ENCODE peak calls at places on chromosomes 3 and 15, in four cellular contexts. R, X, H and T are unnamed samples. For H3K4me1, the result is how much of the 10 kb centered on the place peaks cover.

GRCh38 chr15:77617507-77618285 is 15.0 kb downstream of the LINGO1 start:
- DNase-seq in X (peak), H (no peak), R (no peak), T (no peak)

GRCh38 chr3:65939184-65939583 is 99.5 kb downstream of the MAGI1 start:
- DNase-seq in X (no peak), R (no peak), H (no peak), T (no peak)

GRCh38 chr15:25710184-25710583 is 152.9 kb downstream of the ATP10A start:
- DNase-seq in H (no peak), R (no peak), X (no peak), T (peak)

GRCh38 chr3:180776433-180776832 is 97.1 kb upstream of the CCDC39 start:
- DNase-seq in R (no peak), X (no peak), H (no peak), T (no peak)

GRCh38 chr3:101099791-101100190 is 106.6 kb upstream of the ABI3BP start:
- DNase-seq in X (no peak), R (no peak), H (no peak), T (no peak)

GRCh38 chr3:169871129-169871886 is 1.6 kb upstream of the LRRC31 start:
- DNase-seq in R (no peak), X (peak), H (no peak), T (peak)

GRCh38 chr15:61517335-61517734 is 288.2 kb upstream of the RORA start:
- DNase-seq in R (no peak), X (no peak), H (no peak), T (no peak)

GRCh38 chr15:68635142-68635541 is 56.3 kb downstream of the CORO2B start:
- DNase-seq in H (peak), R (no peak), X (no peak), T (no peak)

GRCh38 chr3:32340039-32340438 is 51.6 kb upstream of the CMTM7 start:
- DNase-seq in R (no peak), X (peak), H (no peak), T (no peak)

GRCh38 chr15:62164500-62165028 is 521 bp downstream of the C2CD4B start:
- DNase-seq in H (no peak), R (no peak), X (peak), T (no peak)

GRCh38 chr15:67731112-67731761 is 94.1 kb upstream of the SKOR1 start:
- DNase-seq in R (no peak), H (no peak), X (peak), T (no peak)

GRCh38 chr3:127483902-127484591 is 106.5 kb downstream of the TPRA1 start:
- DNase-seq in X (no peak), H (no peak), R (no peak), T (no peak)

GRCh38 chr3:45548724-45549123 is 45.8 kb upstream of the LIMD1 start:
- DNase-seq in H (no peak), R (no peak), X (no peak), T (no peak)

GRCh38 chr3:45547764-45548683 is 46.5 kb upstream of the LIMD1 start:
- DNase-seq in H (no peak), R (no peak), X (no peak), T (no peak)

GRCh38 chr3:45551214-45552010 is 43.1 kb upstream of the LIMD1 start:
- DNase-seq in H (peak), X (peak), R (peak), T (no peak)

GRCh38 chr3:45552031-45552772 is 42.3 kb upstream of the LIMD1 start:
- DNase-seq in H (no peak), R (no peak), X (no peak), T (no peak)

GRCh38 chr3:45549961-45550360 is 44.6 kb upstream of the LIMD1 start:
- DNase-seq in H (no peak), X (no peak), R (no peak), T (no peak)
- H3K4me1 ChIP-seq in H (under half), X (under half), R (under half), T (under half)

DNA sequence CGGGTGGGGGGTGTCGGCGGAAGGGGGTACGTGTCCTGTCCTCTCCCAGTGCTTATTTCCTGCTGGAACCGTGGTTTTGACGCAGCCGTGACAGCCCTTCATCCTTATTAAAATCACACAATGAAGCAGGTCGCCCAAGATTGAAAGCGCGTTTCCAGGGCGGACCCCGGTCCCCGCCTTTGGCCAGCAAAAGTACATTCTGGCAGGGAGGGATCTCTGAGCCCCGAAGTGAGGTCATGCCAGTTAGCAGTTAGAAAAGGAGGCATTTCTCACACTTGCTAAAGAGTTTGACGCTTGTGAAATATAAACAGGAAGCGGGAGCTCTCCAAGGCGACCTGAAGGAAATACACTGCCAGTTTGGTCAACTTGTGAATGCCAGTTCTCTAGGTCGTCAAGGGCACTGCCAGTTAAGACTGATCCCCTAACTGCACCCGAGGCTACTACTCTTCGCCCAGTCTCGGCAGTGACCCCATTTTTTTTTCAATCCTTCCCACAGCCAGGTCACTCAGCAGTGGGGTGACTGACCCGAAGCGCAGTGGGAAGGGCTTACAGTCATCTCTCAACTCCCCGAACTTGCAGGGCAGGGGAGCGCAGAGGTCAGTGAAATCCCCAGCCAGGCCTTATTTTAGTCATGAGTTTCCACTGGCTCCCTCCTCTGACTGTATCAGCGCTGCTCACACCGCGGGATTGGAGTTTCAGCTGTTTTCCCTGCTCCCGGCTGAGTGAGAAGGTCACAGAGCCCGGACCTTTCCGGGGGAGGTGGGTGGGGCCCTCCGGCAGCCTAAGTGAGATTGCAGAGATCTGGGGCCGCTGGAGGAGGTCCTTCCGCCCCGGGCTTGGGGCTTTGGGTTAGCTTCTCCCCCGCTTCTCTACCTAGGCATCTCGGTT is 2.0 kb upstream of the BHLHE40 start:
- DNase-seq in R (peak), X (peak), H (peak), T (peak)
- TF ChIP-seq CTCF in R (no peak), X (peak), H (no peak), T (no peak)

GRCh38 chr3:67896130-67896529 is 241.7 kb upstream of the SUCLG2 start:
- DNase-seq in X (no peak), H (no peak), R (no peak), T (no peak)
- H3K4me1 ChIP-seq in X (under half), H (under half), R (under half), T (under half)

GRCh38 chr3:13260259-13261103 is 159.6 kb downstream of the NUP210 start:
- DNase-seq in X (no peak), R (no peak), H (no peak), T (no peak)
- TF ChIP-seq CTCF in X (no peak), R (no peak), H (no peak), T (no peak)

DNA sequence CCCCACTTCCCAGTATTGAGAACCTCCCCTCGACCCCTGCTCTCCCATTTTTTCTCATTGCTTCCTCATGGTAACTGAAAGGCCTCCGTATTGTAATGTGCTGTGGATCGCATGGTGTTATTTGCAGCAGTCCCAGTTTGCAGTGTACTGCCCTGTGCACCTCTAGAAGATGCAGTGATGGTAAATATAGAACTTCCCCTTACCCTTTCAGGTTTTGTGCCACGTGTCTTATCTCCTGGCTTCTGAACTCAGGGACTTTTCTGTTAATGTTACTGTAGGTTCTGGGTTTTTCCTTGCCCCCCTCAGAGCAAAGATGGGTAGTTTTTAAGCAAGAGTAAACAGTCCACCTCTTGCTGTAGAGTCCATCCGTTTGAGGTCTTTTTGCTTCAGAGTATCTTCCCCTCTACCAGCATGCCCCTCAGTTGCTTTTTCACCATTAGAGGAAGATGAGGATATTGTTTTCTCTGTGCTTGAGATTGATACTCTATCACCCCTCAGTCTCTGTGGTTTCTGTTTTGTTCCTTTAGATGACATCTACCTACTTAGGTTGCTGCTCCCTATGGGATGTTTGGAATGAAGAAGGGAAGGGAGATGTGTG is 22.4 kb downstream of the CHD2 start:
- DNase-seq in X (no peak), R (no peak), H (no peak), T (no peak)
- H3K4me1 ChIP-seq in X (under half), R (half or more), H (under half), T (under half)

GRCh38 chr3:48240000-48240710 is 749 bp upstream of the ZNF589 start:
- DNase-seq in H (no peak), R (no peak), X (no peak), T (no peak)

GRCh38 chr3:48243886-48244285 is 3.0 kb downstream of the ZNF589 start:
- DNase-seq in X (no peak), H (no peak), R (no peak), T (no peak)

GRCh38 chr3:48244462-48244861 is 3.6 kb downstream of the ZNF589 start:
- DNase-seq in X (no peak), H (no peak), R (no peak), T (no peak)

GRCh38 chr3:48238506-48239085 is 2.3 kb upstream of the ZNF589 start:
- DNase-seq in X (no peak), R (no peak), H (no peak), T (no peak)

DNA sequence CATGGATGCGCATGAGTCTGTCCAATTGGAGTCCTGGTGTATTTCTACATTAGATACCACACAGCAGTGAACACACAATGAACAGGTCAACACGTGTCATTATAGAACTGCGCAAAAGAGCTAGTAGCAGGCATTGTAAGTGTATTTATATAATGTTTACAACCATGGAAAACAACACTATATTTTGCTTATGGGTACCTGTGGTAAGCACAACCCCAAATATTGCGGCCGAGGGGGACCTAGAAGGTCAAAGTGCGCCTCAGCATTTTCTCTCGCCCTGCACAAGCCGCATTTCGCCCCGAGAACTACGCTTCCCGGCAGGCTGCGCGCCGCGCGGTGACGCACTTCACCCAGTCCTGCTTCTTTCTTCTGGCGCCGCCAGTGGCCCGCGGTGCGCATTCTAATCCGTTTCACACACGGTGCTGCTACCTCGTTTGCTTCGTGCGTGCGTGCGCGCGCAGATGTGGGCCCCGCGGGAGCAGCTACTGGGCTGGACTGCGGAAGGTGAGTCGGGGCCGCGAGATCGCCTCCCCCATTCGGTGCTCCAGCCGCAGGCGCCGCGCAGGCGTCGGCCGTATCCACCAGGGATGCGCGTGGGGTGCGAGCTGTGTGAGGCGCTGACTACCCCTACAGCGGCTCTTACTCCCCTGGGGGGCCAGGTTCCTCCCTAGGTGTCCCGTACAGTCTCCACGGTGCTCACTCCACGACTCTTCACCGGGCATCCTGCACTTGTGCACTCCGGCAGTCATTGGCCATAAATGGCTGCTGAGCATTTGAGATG is at the start of gene ZNF589:
- DNase-seq in R (peak), H (peak), X (peak), T (peak)
- TF ChIP-seq CTCF in R (peak), H (peak), X (peak), T (no peak)

GRCh38 chr15:93028632-93029612 is 60.1 kb downstream of the RGMA start:
- DNase-seq in X (peak), R (peak), H (peak), T (peak)
- H3K4me1 ChIP-seq in X (under half), R (half or more), H (under half), T (under half)

GRCh38 chr15:23663232-23663631 is 15.6 kb upstream of the MAGEL2 start:
- DNase-seq in H (no peak), X (no peak), R (no peak), T (no peak)
- TF ChIP-seq CTCF in H (no peak), X (no peak), R (no peak), T (no peak)